ENCODE peak calls at places on chromosomes 11 and 22, in four cellular contexts. V is brain microvascular endothelial cell, P is endodermal cell, C is neural crest cell. W is an unnamed sample.

GRCh38 chr11:5280582-5281102 is 10.9 kb upstream of the HBE1 start:
- DNase-seq in V (peak), C (no peak), P (peak), W (no peak)

GRCh38 chr11:79906189-79906588 is 465.4 kb upstream of the TENM4 start:
- DNase-seq in P (no peak), C (no peak), V (no peak), W (no peak)

GRCh38 chr11:100691886-100692285 is 4.8 kb downstream of the ARHGAP42 start:
- DNase-seq in P (no peak), V (no peak), C (no peak), W (no peak)

GRCh38 chr11:105132716-105133511 is 6.7 kb downstream of the CARD18 start:
- DNase-seq in V (peak), P (no peak), C (no peak), W (no peak)

GRCh38 chr11:65118097-65118837 is 766 bp upstream of the ZNHIT2 start:
- DNase-seq in V (no peak), C (no peak), P (peak), W (no peak)

GRCh38 chr11:82701847-82702520 is 31.7 kb downstream of the FAM181B start:
- DNase-seq in V (peak), C (peak), P (peak), W (no peak)

GRCh38 chr11:119484741-119485605 is 62.0 kb upstream of the THY1 start:
- DNase-seq in P (peak), V (no peak), C (no peak), W (no peak)

GRCh38 chr11:117228091-117228490 is 3.8 kb downstream of the PCSK7 start:
- DNase-seq in V (no peak), C (no peak), P (no peak), W (no peak)

GRCh38 chr11:15967166-15967565 is 389.2 kb downstream of the SOX6 start:
- DNase-seq in P (no peak), V (no peak), C (no peak), W (no peak)

GRCh38 chr11:95641506-95641905 is 148.1 kb downstream of the FAM76B start:
- DNase-seq in P (no peak), V (no peak), C (no peak), W (peak)

GRCh38 chr11:9787981-9788521 is 124.2 kb downstream of the SWAP70 start:
- DNase-seq in P (no peak), V (no peak), C (no peak), W (no peak)

GRCh38 chr11:96215094-96215782 is 127.8 kb downstream of the MAML2 start:
- DNase-seq in C (no peak), P (no peak), V (peak), W (no peak)

GRCh38 chr22:50014053-50014501 is 1.5 kb upstream of the IL17REL start:
- DNase-seq in C (no peak), P (no peak), V (no peak), W (peak)

GRCh38 chr11:114165326-114166230 is 106.1 kb downstream of the ZBTB16 start:
- DNase-seq in C (no peak), V (no peak), P (no peak), W (no peak)

GRCh38 chr11:21511835-21512440 is 680.9 kb upstream of the ANO5 start:
- DNase-seq in C (peak), V (peak), P (peak), W (peak)
- TF ChIP-seq CTCF in C (peak), V (peak), P (peak), W (peak)

GRCh38 chr11:131537196-131537595 is 166.8 kb downstream of the NTM start:
- DNase-seq in P (no peak), V (no peak), C (no peak), W (no peak)
- TF ChIP-seq CTCF in P (no peak), V (no peak), C (no peak), W (no peak)

DNA sequence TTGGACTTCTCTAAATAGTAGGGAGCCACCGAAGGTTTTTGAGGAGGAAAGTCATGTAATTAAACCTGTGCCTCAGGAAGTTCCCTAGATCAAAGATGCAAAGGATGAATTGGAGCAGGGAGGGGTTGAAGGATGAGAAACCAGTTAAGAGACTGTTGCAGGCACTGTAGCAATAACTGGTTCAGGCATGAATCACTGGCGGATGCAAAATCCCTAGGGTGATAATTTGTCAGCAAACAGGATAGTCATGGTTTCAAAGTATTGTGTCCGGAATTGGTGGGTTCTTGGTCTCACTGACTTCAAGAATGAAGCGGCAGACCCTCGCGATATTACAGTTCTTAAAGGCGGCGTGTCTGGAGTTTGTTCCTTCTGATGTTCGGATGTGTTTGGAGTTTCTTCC is 19.9 kb downstream of the TRIOBP start:
- DNase-seq in C (no peak), P (no peak), V (peak), W (no peak)
- TF ChIP-seq CTCF in C (no peak), P (no peak), V (no peak), W (no peak)

GRCh38 chr22:30804626-30805025 is 110.0 kb downstream of the OSBP2 start:
- DNase-seq in C (no peak), V (no peak), P (no peak), W (no peak)

GRCh38 chr22:30802202-30803166 is 107.8 kb downstream of the OSBP2 start:
- DNase-seq in V (peak), C (peak), P (peak), W (peak)

GRCh38 chr22:30801695-30802094 is 107.0 kb downstream of the OSBP2 start:
- DNase-seq in V (no peak), C (no peak), P (no peak), W (no peak)

GRCh38 chr22:30806391-30806861 is 111.8 kb downstream of the OSBP2 start:
- DNase-seq in V (peak), C (no peak), P (peak), W (no peak)

GRCh38 chr22:30803679-30804078 is 109.0 kb downstream of the OSBP2 start:
- DNase-seq in C (no peak), V (no peak), P (no peak), W (no peak)
- TF ChIP-seq CTCF in C (no peak), V (no peak), P (no peak), W (no peak)

GRCh38 chr11:27716216-27716615 is 16.0 kb upstream of the BDNF start:
- DNase-seq in P (no peak), V (no peak), C (no peak), W (no peak)

GRCh38 chr11:27717377-27717776 is 17.1 kb upstream of the BDNF start:
- DNase-seq in C (no peak), P (no peak), V (no peak), W (no peak)

GRCh38 chr11:27718346-27718852 is 18.1 kb upstream of the BDNF start:
- DNase-seq in C (peak), V (peak), P (peak), W (no peak)

GRCh38 chr11:27717801-27718229 is 17.6 kb upstream of the BDNF start:
- DNase-seq in V (no peak), C (no peak), P (no peak), W (no peak)

DNA sequence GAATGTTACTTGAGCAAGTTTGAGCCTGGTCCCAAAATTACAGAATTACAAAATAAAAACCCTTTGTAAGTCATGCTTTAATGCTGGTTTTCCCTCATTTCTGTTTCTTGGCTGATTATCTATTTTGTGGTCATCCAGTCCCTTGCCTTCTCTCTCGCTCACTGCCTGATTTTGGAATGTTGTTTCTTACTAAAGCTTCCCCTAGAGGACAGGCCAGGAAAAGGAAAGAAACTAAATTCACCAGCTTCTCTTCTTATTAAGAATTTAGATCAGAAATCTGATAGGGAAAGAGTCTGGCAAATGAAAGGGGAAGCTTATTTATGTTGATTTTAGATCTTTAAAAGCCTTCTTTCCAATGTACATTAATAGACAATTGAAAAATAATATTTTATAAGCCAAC is 16.6 kb upstream of the BDNF start:
- DNase-seq in C (no peak), V (no peak), P (no peak), W (no peak)
- TF ChIP-seq CTCF in C (no peak), V (peak), P (peak), W (no peak)